ENCODE peak calls at places on chromosome 12, in ten cellular contexts. C is PC-3, R is transverse colon, M is cardiac fibroblast, W is lower lobe of right lung, L is psoas muscle, B is upper lobe of right lung, K is lower leg skin, S is AG04450, J is A549. O is an unnamed sample.

GRCh38 chr12:67650127-67650495 is 1.6 kb downstream of the DYRK2 start:
- DNase-seq in C (no peak), R (no peak), M (no peak), W (no peak), L (peak), B (no peak), K (no peak), S (no peak), J (no peak), O (no peak)

GRCh38 chr12:9701380-9702154 is 31.3 kb downstream of the CLECL1 start:
- DNase-seq in C (no peak), R (no peak), M (no peak), W (no peak), L (no peak), B (no peak), K (no peak), S (no peak), J (no peak), O (no peak)

GRCh38 chr12:128644664-128645296 is 179.0 kb downstream of the SLC15A4 start:
- DNase-seq in C (peak), R (peak), M (no peak), W (no peak), L (no peak), B (no peak), K (no peak), S (no peak), J (peak), O (no peak)

GRCh38 chr12:88416786-88417185 is 163.5 kb downstream of the KITLG start:
- DNase-seq in C (peak), R (no peak), M (peak), W (no peak), L (no peak), B (no peak), K (no peak), S (no peak), J (no peak), O (no peak)

GRCh38 chr12:100955139-100955538 is 160.6 kb downstream of the ANO4 start:
- DNase-seq in C (peak), R (no peak), M (peak), W (no peak), L (no peak), B (no peak), K (no peak), S (peak), J (no peak), O (peak)

GRCh38 chr12:47302111-47302597 is 222.4 kb upstream of the AMIGO2 start:
- DNase-seq in C (no peak), R (no peak), M (no peak), W (no peak), L (no peak), B (no peak), K (no peak), S (no peak), J (peak), O (no peak)

GRCh38 chr12:52945389-52946232 is 3.3 kb upstream of the KRT18 start:
- DNase-seq in C (peak), R (peak), M (peak), W (peak), L (no peak), B (peak), K (no peak), S (peak), J (peak), O (no peak)

GRCh38 chr12:15962760-15963159 is 51.6 kb downstream of the DERA start:
- DNase-seq in C (peak), R (no peak), M (peak), W (no peak), L (no peak), B (no peak), K (no peak), S (no peak), J (no peak), O (no peak)

GRCh38 chr12:119804011-119804641 is 73.0 kb downstream of the CIT start:
- DNase-seq in C (peak), R (no peak), M (peak), W (peak), L (peak), B (peak), K (peak), S (no peak), J (peak), O (no peak)

GRCh38 chr12:110254971-110255540 is 26.0 kb upstream of the ATP2A2 start:
- DNase-seq in C (no peak), R (peak), M (no peak), W (no peak), L (no peak), B (peak), K (peak), S (no peak), J (no peak), O (no peak)

GRCh38 chr12:10365716-10366433 is 24.0 kb downstream of the KLRK1 start:
- DNase-seq in C (peak), R (no peak), M (peak), W (no peak), L (no peak), B (no peak), K (no peak), S (no peak), J (no peak), O (no peak)

GRCh38 chr12:118498171-118498570 is 121.8 kb downstream of the SUDS3 start:
- DNase-seq in C (peak), R (no peak), M (no peak), W (no peak), L (no peak), B (no peak), K (no peak), S (no peak), J (peak), O (no peak)

GRCh38 chr12:90569685-90570084 is 385.3 kb downstream of the CCER1 start:
- DNase-seq in C (no peak), R (no peak), M (no peak), W (no peak), L (no peak), B (no peak), K (no peak), S (no peak), J (no peak), O (no peak)

GRCh38 chr12:501722-502447 is 42.1 kb downstream of the B4GALNT3 start:
- DNase-seq in C (no peak), R (no peak), M (no peak), W (no peak), L (peak), B (no peak), K (peak), S (no peak), J (no peak), O (no peak)

GRCh38 chr12:68175566-68176033 is 16.1 kb upstream of the IFNG start:
- DNase-seq in C (no peak), R (peak), M (no peak), W (no peak), L (no peak), B (no peak), K (no peak), S (no peak), J (no peak), O (no peak)

GRCh38 chr12:5817246-5817645 is 127.8 kb downstream of the ANO2 start:
- DNase-seq in C (no peak), R (no peak), M (no peak), W (no peak), L (no peak), B (no peak), K (no peak), S (no peak), J (no peak), O (no peak)
- H3K4me3 ChIP-seq in C (no peak), R (no peak), M (no peak), W (no peak), L (no peak), B (no peak), K (no peak), S (no peak), J (no peak), O (no peak)

GRCh38 chr12:124642105-124642504 is 74.7 kb upstream of the NCOR2 start:
- DNase-seq in C (no peak), R (no peak), M (no peak), W (no peak), L (no peak), B (no peak), K (no peak), S (no peak), J (no peak), O (no peak)

GRCh38 chr12:124637586-124637985 is 70.2 kb upstream of the NCOR2 start:
- DNase-seq in C (peak), R (no peak), M (no peak), W (no peak), L (no peak), B (no peak), K (peak), S (no peak), J (no peak), O (no peak)

GRCh38 chr12:124639407-124639806 is 72.0 kb upstream of the NCOR2 start:
- DNase-seq in C (no peak), R (no peak), M (no peak), W (no peak), L (no peak), B (no peak), K (no peak), S (no peak), J (no peak), O (no peak)

GRCh38 chr12:124641591-124641990 is 74.2 kb upstream of the NCOR2 start:
- DNase-seq in C (no peak), R (no peak), M (no peak), W (no peak), L (no peak), B (no peak), K (no peak), S (no peak), J (no peak), O (no peak)

DNA sequence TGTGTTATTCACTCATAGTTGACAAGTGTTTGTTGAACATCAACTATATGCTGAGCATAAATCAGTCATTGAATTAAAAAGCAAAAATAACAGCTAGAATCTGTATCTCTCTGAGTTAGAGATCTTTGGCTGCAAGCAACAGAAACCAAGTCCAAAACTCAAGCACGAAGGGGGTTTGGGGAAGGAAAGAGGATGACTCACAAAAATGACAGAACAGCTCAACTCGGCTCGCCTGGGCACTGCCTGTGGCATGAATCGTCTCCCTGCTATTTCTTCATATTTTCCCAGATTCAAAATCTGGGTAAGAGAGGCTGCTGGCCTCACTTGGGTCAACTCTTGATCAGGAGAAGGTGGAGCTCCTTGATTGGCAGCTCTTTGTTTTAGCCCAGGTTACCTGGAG is 72.7 kb upstream of the NCOR2 start:
- DNase-seq in C (peak), R (no peak), M (peak), W (no peak), L (no peak), B (no peak), K (no peak), S (no peak), J (peak), O (no peak)
- H3K4me3 ChIP-seq in C (no peak), R (no peak), M (no peak), W (no peak), L (no peak), B (no peak), K (no peak), S (no peak), J (no peak), O (no peak)

DNA sequence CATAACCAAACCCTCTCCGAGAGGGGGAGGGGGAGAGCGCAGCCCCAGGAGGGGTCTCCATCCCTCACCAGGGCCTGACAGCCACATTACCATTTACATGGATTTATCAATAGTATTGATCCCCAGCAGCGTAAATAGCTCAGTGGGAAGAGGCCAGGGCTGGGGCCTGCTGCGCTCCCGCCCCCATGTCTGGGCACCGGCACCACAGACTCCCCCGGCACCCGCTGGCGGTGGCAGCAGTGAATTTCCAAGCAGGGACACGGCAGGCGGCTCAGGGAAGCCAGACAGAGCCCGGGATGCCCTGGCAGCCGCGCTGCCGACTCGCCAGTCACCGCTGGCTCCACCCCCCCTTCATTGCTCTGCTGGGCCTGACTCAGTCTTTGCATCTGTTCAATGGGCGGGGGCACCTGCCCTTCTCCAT is 2.3 kb downstream of the NCOR2 start:
- DNase-seq in C (no peak), R (no peak), M (no peak), W (no peak), L (peak), B (no peak), K (no peak), S (no peak), J (no peak), O (no peak)
- H3K4me3 ChIP-seq in C (peak), R (peak), M (peak), W (peak), L (peak), B (peak), K (no peak), S (peak), J (peak), O (peak)

DNA sequence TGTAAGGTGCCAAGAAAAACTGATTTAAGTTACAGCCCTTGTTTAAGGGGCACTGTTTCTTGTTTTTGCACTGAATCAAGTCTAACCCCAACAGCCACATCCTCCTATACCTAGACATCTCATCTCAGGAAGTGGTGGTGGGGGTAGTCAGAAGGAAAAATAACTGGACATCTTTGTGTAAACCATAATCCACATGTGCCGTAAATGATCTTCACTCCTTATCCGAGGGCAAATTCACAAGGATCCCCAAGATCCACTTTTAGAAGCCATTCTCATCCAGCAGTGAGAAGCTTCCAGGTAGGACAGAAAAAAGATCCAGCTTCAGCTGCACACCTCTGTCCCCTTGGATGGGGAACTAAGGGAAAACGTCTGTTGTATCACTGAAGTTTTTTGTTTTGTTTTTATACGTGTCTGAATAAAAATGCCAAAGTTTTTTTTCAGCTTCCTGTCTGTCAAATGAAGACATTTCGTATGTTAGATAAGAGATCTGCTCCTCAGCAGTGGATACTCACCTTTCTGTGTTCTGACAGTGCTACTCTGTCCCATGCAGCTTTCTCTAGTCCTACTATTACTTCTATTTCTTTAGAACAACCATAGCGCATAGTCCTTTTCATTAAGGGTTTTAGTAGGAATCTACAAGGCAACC is 1.2 kb upstream of the PA2G4 start:
- DNase-seq in C (no peak), R (no peak), M (no peak), W (no peak), L (no peak), B (no peak), K (no peak), S (no peak), J (no peak), O (no peak)
- H3K4me3 ChIP-seq in C (peak), R (no peak), M (peak), W (peak), L (peak), B (peak), K (no peak), S (peak), J (peak), O (peak)

DNA sequence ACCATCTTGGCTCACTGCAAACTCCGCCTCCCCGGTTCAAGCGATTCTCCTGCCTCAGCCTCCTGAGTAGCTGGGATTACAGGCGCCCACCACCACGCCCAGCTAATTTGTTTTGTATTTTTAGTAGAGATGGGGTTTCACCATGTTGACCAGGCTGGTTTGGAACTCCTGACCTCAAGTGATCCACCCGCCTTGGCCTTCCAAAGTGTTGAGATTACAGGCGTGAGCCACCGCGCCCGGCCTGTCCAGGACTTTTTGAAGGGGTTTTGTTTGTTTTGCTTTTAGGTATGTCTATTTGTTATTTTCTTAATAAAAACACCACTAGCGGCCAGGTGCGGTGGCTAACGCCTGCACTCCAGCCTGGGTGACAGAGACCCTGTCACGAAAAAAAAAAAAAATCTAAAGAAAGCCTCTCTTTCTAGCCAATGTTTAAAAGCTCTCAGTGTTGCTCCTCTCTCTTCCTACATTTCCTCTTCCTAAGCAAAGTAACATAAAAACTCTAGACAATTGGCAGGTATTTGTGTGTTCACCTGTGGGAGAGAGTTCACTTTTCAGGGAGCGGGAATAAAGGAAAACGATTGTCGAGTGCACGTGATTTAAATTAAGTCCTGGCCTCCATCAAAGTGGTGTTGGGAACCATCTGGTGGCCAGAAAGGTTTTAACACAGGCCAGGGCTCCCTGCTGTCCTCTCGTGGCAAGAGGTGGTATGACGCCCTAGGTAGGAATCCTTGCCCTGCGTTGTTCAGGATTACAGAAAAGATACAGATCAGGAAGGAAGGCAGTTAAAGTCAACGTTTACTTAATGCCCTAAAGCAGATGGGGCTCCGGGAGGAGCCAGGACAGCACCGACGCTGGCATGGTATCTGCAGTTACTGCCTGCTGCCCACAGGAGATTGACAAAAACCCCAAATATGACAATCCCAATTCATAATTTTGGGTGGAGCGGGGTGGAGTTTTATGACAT is 36.2 kb upstream of the ATP23 start:
- DNase-seq in C (peak), R (peak), M (peak), W (peak), L (peak), B (peak), K (peak), S (peak), J (peak), O (peak)
- H3K4me3 ChIP-seq in C (no peak), R (no peak), M (no peak), W (no peak), L (peak), B (peak), K (no peak), S (no peak), J (no peak), O (no peak)

GRCh38 chr12:114666746-114667668 is 17.0 kb downstream of the TBX3 start:
- DNase-seq in C (peak), R (no peak), M (no peak), W (no peak), L (no peak), B (no peak), K (no peak), S (no peak), J (no peak), O (no peak)

GRCh38 chr12:114667669-114668150 is 16.3 kb downstream of the TBX3 start:
- DNase-seq in C (no peak), R (no peak), M (no peak), W (no peak), L (no peak), B (no peak), K (no peak), S (no peak), J (no peak), O (no peak)

GRCh38 chr12:114662512-114663177 is 21.3 kb downstream of the TBX3 start:
- DNase-seq in C (peak), R (peak), M (peak), W (peak), L (peak), B (peak), K (peak), S (no peak), J (peak), O (peak)

GRCh38 chr12:114665411-114666181 is 18.4 kb downstream of the TBX3 start:
- DNase-seq in C (peak), R (no peak), M (no peak), W (no peak), L (no peak), B (no peak), K (no peak), S (no peak), J (no peak), O (no peak)

DNA sequence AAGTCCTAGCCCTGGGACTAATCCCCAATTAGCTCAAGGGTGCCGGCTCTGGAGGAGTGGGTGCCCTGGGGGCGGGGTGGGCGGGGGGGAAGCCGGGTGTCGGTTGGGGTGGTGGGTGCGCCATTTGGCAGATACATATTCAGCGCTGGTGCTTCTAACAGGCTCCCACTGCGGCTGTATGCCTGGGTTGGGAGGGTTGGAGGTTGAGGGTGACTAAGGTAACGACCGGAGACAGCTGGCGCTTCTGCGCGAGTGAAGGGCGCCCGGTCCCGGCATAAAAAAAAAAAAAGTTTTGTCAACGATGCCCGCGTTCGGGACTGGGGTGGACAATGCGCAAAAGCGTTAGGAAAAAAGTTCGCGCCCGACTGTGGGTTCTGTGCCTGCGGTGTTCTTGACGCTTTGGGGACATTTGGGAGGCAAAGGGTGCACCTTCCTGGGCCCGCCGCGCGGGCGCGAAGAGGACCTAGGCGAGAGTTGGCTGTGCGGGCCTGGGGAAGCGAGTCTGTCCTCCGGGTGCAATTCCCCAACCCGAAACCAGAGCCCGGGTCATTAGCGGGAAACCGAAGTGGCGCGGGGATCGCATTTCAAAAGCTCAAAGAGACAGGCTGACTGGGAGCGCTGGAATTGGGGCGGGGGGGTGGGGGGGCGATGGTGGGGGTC is 19.2 kb downstream of the TBX3 start:
- DNase-seq in C (peak), R (no peak), M (no peak), W (no peak), L (no peak), B (no peak), K (no peak), S (no peak), J (no peak), O (no peak)
- H3K4me3 ChIP-seq in C (peak), R (no peak), M (peak), W (peak), L (peak), B (no peak), K (no peak), S (no peak), J (no peak), O (no peak)

GRCh38 chr12:32454866-32455265 is 55.5 kb downstream of the FGD4 start:
- DNase-seq in C (no peak), R (no peak), M (peak), W (no peak), L (no peak), B (no peak), K (no peak), S (no peak), J (no peak), O (no peak)

GRCh38 chr12:32457251-32458025 is 58.1 kb downstream of the FGD4 start:
- DNase-seq in C (peak), R (no peak), M (peak), W (no peak), L (no peak), B (no peak), K (no peak), S (no peak), J (no peak), O (no peak)

GRCh38 chr12:32454075-32454474 is 54.7 kb downstream of the FGD4 start:
- DNase-seq in C (peak), R (no peak), M (peak), W (no peak), L (no peak), B (no peak), K (no peak), S (peak), J (peak), O (no peak)

GRCh38 chr12:32451816-32452215 is 52.5 kb downstream of the FGD4 start:
- DNase-seq in C (no peak), R (no peak), M (no peak), W (no peak), L (no peak), B (no peak), K (no peak), S (no peak), J (no peak), O (no peak)

GRCh38 chr12:32455607-32456063 is 56.3 kb downstream of the FGD4 start:
- DNase-seq in C (peak), R (no peak), M (peak), W (no peak), L (no peak), B (no peak), K (no peak), S (peak), J (peak), O (no peak)
- H3K4me3 ChIP-seq in C (peak), R (no peak), M (peak), W (peak), L (peak), B (peak), K (no peak), S (peak), J (peak), O (peak)